ENCODE peak calls at places on chromosomes 16 and 17, in nine cellular contexts. One of them, this sample, is unnamed.
A peak's percentile ranks its signal among the peaks of the same experiment; 100 is the strongest.

GRCh38 chr17:43608313-43608712 is 53.4 kb downstream of the MEOX1 start:
- DNase-seq in 8988T: no peak
- DNase-seq in SHP77: no peak
- DNase-seq in activated effector memory CD4-positive, alpha-beta T cell treated with Interleukin-2 at 50 U/mL for 16 hours: no peak
- DNase-seq in stimulated activated CD4-positive, alpha-beta T cell treated with anti-CD3 and anti-CD28 coated beads, Interleukin-4, amount 100 ng/mL, for 4 hours: peak; percentile 5
- DNase-seq in pancreas: no peak
- DNase-seq in cardiac fibroblast: peak; percentile 65
- DNase-seq in NCI-H69: no peak
- DNase-seq in hippocampal formation: no peak
- DNase-seq in this sample: no peak

GRCh38 chr16:67944690-67945391 is 921 bp upstream of the LCAT start:
- DNase-seq in 8988T: no peak
- DNase-seq in SHP77: no peak
- DNase-seq in activated effector memory CD4-positive, alpha-beta T cell treated with Interleukin-2 at 50 U/mL for 16 hours: no peak
- DNase-seq in stimulated activated CD4-positive, alpha-beta T cell treated with anti-CD3 and anti-CD28 coated beads, Interleukin-4, amount 100 ng/mL, for 4 hours: no peak
- DNase-seq in pancreas: no peak
- DNase-seq in cardiac fibroblast: no peak
- DNase-seq in NCI-H69: no peak
- DNase-seq in hippocampal formation: no peak
- DNase-seq in this sample: no peak

GRCh38 chr17:74780443-74781238 is 4.5 kb upstream of the NAT9 start:
- DNase-seq in 8988T: peak; percentile 74
- DNase-seq in SHP77: peak; percentile 66
- DNase-seq in activated effector memory CD4-positive, alpha-beta T cell treated with Interleukin-2 at 50 U/mL for 16 hours: no peak
- DNase-seq in stimulated activated CD4-positive, alpha-beta T cell treated with anti-CD3 and anti-CD28 coated beads, Interleukin-4, amount 100 ng/mL, for 4 hours: no peak
- DNase-seq in pancreas: no peak
- DNase-seq in cardiac fibroblast: no peak
- DNase-seq in NCI-H69: no peak
- DNase-seq in hippocampal formation: no peak
- DNase-seq in this sample: peak; percentile 82

GRCh38 chr16:89565506-89566372 is 5.3 kb downstream of the RPL13 start:
- DNase-seq in 8988T: peak; percentile 93
- DNase-seq in SHP77: peak; percentile 30
- DNase-seq in activated effector memory CD4-positive, alpha-beta T cell treated with Interleukin-2 at 50 U/mL for 16 hours: peak; percentile 28
- DNase-seq in stimulated activated CD4-positive, alpha-beta T cell treated with anti-CD3 and anti-CD28 coated beads, Interleukin-4, amount 100 ng/mL, for 4 hours: peak; percentile 27
- DNase-seq in pancreas: peak; percentile 76
- DNase-seq in cardiac fibroblast: peak; percentile 53
- DNase-seq in NCI-H69: peak; percentile 60
- DNase-seq in hippocampal formation: no peak
- DNase-seq in this sample: no peak

GRCh38 chr17:65198653-65199382 is 61.6 kb downstream of the RGS9 start:
- DNase-seq in 8988T: no peak
- DNase-seq in SHP77: peak; percentile 23
- DNase-seq in activated effector memory CD4-positive, alpha-beta T cell treated with Interleukin-2 at 50 U/mL for 16 hours: no peak
- DNase-seq in stimulated activated CD4-positive, alpha-beta T cell treated with anti-CD3 and anti-CD28 coated beads, Interleukin-4, amount 100 ng/mL, for 4 hours: no peak
- DNase-seq in pancreas: peak; percentile 22
- DNase-seq in cardiac fibroblast: peak; percentile 78
- DNase-seq in NCI-H69: peak; percentile 82
- DNase-seq in hippocampal formation: peak; percentile 82
- DNase-seq in this sample: peak; percentile 61

GRCh38 chr16:89473791-89474414 is 16.5 kb downstream of the ANKRD11 start:
- DNase-seq in 8988T: no peak
- DNase-seq in SHP77: no peak
- DNase-seq in activated effector memory CD4-positive, alpha-beta T cell treated with Interleukin-2 at 50 U/mL for 16 hours: no peak
- DNase-seq in stimulated activated CD4-positive, alpha-beta T cell treated with anti-CD3 and anti-CD28 coated beads, Interleukin-4, amount 100 ng/mL, for 4 hours: no peak
- DNase-seq in pancreas: no peak
- DNase-seq in cardiac fibroblast: peak; percentile 83
- DNase-seq in NCI-H69: no peak
- DNase-seq in hippocampal formation: no peak
- DNase-seq in this sample: no peak

GRCh38 chr16:25256821-25257503 is 683 bp downstream of the ZKSCAN2 start:
- DNase-seq in 8988T: peak; percentile 16
- DNase-seq in SHP77: peak; percentile 71
- DNase-seq in activated effector memory CD4-positive, alpha-beta T cell treated with Interleukin-2 at 50 U/mL for 16 hours: no peak
- DNase-seq in stimulated activated CD4-positive, alpha-beta T cell treated with anti-CD3 and anti-CD28 coated beads, Interleukin-4, amount 100 ng/mL, for 4 hours: no peak
- DNase-seq in pancreas: no peak
- DNase-seq in cardiac fibroblast: peak; percentile 27
- DNase-seq in NCI-H69: peak; percentile 66
- DNase-seq in hippocampal formation: no peak
- DNase-seq in this sample: no peak

GRCh38 chr16:70661534-70661917 is 15.2 kb downstream of the IL34 start:
- DNase-seq in 8988T: no peak
- DNase-seq in SHP77: no peak
- DNase-seq in activated effector memory CD4-positive, alpha-beta T cell treated with Interleukin-2 at 50 U/mL for 16 hours: no peak
- DNase-seq in stimulated activated CD4-positive, alpha-beta T cell treated with anti-CD3 and anti-CD28 coated beads, Interleukin-4, amount 100 ng/mL, for 4 hours: no peak
- DNase-seq in pancreas: no peak
- DNase-seq in cardiac fibroblast: no peak
- DNase-seq in NCI-H69: no peak
- DNase-seq in hippocampal formation: no peak
- DNase-seq in this sample: no peak

GRCh38 chr17:41308251-41308917 is 725 bp downstream of the KRTAP16-1 start:
- DNase-seq in 8988T: no peak
- DNase-seq in SHP77: peak; percentile 2
- DNase-seq in activated effector memory CD4-positive, alpha-beta T cell treated with Interleukin-2 at 50 U/mL for 16 hours: peak; percentile 84
- DNase-seq in stimulated activated CD4-positive, alpha-beta T cell treated with anti-CD3 and anti-CD28 coated beads, Interleukin-4, amount 100 ng/mL, for 4 hours: peak; percentile 63
- DNase-seq in pancreas: peak; percentile 21
- DNase-seq in cardiac fibroblast: no peak
- DNase-seq in NCI-H69: peak; percentile 61
- DNase-seq in hippocampal formation: no peak
- DNase-seq in this sample: peak; percentile 11

GRCh38 chr17:38730526-38731379 is 612 bp downstream of the CISD3 start:
- DNase-seq in 8988T: no peak
- DNase-seq in SHP77: peak; percentile 71
- DNase-seq in activated effector memory CD4-positive, alpha-beta T cell treated with Interleukin-2 at 50 U/mL for 16 hours: no peak
- DNase-seq in stimulated activated CD4-positive, alpha-beta T cell treated with anti-CD3 and anti-CD28 coated beads, Interleukin-4, amount 100 ng/mL, for 4 hours: no peak
- DNase-seq in pancreas: peak; percentile 88
- DNase-seq in cardiac fibroblast: peak; percentile 71
- DNase-seq in NCI-H69: peak; percentile 85
- DNase-seq in hippocampal formation: no peak
- DNase-seq in this sample: no peak

GRCh38 chr17:16652847-16653366 is 743 bp downstream of the ZNF624 start:
- DNase-seq in 8988T: no peak
- DNase-seq in SHP77: peak; percentile 77
- DNase-seq in activated effector memory CD4-positive, alpha-beta T cell treated with Interleukin-2 at 50 U/mL for 16 hours: no peak
- DNase-seq in stimulated activated CD4-positive, alpha-beta T cell treated with anti-CD3 and anti-CD28 coated beads, Interleukin-4, amount 100 ng/mL, for 4 hours: no peak
- DNase-seq in pancreas: no peak
- DNase-seq in cardiac fibroblast: peak; percentile 18
- DNase-seq in NCI-H69: no peak
- DNase-seq in hippocampal formation: peak; percentile 20
- DNase-seq in this sample: peak; percentile 18

GRCh38 chr16:11835891-11836652 is 15.3 kb downstream of the RSL1D1 start:
- DNase-seq in 8988T: no peak
- DNase-seq in SHP77: no peak
- DNase-seq in activated effector memory CD4-positive, alpha-beta T cell treated with Interleukin-2 at 50 U/mL for 16 hours: no peak
- DNase-seq in stimulated activated CD4-positive, alpha-beta T cell treated with anti-CD3 and anti-CD28 coated beads, Interleukin-4, amount 100 ng/mL, for 4 hours: no peak
- DNase-seq in pancreas: no peak
- DNase-seq in cardiac fibroblast: peak; percentile 69
- DNase-seq in NCI-H69: peak; percentile 91
- DNase-seq in hippocampal formation: no peak
- DNase-seq in this sample: no peak

GRCh38 chr16:89365044-89365467 is 125.3 kb downstream of the ANKRD11 start:
- DNase-seq in 8988T: no peak
- DNase-seq in SHP77: no peak
- DNase-seq in activated effector memory CD4-positive, alpha-beta T cell treated with Interleukin-2 at 50 U/mL for 16 hours: no peak
- DNase-seq in stimulated activated CD4-positive, alpha-beta T cell treated with anti-CD3 and anti-CD28 coated beads, Interleukin-4, amount 100 ng/mL, for 4 hours: no peak
- DNase-seq in pancreas: no peak
- DNase-seq in cardiac fibroblast: peak; percentile 91
- DNase-seq in NCI-H69: no peak
- DNase-seq in hippocampal formation: no peak
- DNase-seq in this sample: no peak

GRCh38 chr17:73594025-73594424 is 50.2 kb downstream of the SDK2 start:
- DNase-seq in 8988T: no peak
- DNase-seq in SHP77: no peak
- DNase-seq in activated effector memory CD4-positive, alpha-beta T cell treated with Interleukin-2 at 50 U/mL for 16 hours: no peak
- DNase-seq in stimulated activated CD4-positive, alpha-beta T cell treated with anti-CD3 and anti-CD28 coated beads, Interleukin-4, amount 100 ng/mL, for 4 hours: no peak
- DNase-seq in pancreas: no peak
- DNase-seq in cardiac fibroblast: no peak
- DNase-seq in NCI-H69: no peak
- DNase-seq in hippocampal formation: no peak
- DNase-seq in this sample: no peak

GRCh38 chr17:27990979-27991378 is 51.5 kb upstream of the NLK start:
- DNase-seq in 8988T: no peak
- DNase-seq in SHP77: no peak
- DNase-seq in activated effector memory CD4-positive, alpha-beta T cell treated with Interleukin-2 at 50 U/mL for 16 hours: no peak
- DNase-seq in stimulated activated CD4-positive, alpha-beta T cell treated with anti-CD3 and anti-CD28 coated beads, Interleukin-4, amount 100 ng/mL, for 4 hours: no peak
- DNase-seq in pancreas: no peak
- DNase-seq in cardiac fibroblast: no peak
- DNase-seq in NCI-H69: no peak
- DNase-seq in hippocampal formation: no peak
- DNase-seq in this sample: no peak

GRCh38 chr17:79650861-79651260 is 40.0 kb upstream of the RBFOX3 start:
- DNase-seq in 8988T: no peak
- DNase-seq in SHP77: no peak
- DNase-seq in activated effector memory CD4-positive, alpha-beta T cell treated with Interleukin-2 at 50 U/mL for 16 hours: no peak
- DNase-seq in stimulated activated CD4-positive, alpha-beta T cell treated with anti-CD3 and anti-CD28 coated beads, Interleukin-4, amount 100 ng/mL, for 4 hours: no peak
- DNase-seq in pancreas: no peak
- DNase-seq in cardiac fibroblast: no peak
- DNase-seq in NCI-H69: no peak
- DNase-seq in hippocampal formation: no peak
- DNase-seq in this sample: no peak

GRCh38 chr17:54864636-54865420 is 35.8 kb upstream of the TOM1L1 start:
- DNase-seq in 8988T: no peak
- DNase-seq in SHP77: no peak
- DNase-seq in activated effector memory CD4-positive, alpha-beta T cell treated with Interleukin-2 at 50 U/mL for 16 hours: no peak
- DNase-seq in stimulated activated CD4-positive, alpha-beta T cell treated with anti-CD3 and anti-CD28 coated beads, Interleukin-4, amount 100 ng/mL, for 4 hours: no peak
- DNase-seq in pancreas: no peak
- DNase-seq in cardiac fibroblast: no peak
- DNase-seq in NCI-H69: no peak
- DNase-seq in hippocampal formation: no peak
- DNase-seq in this sample: no peak

GRCh38 chr17:47242648-47243047 is 11.0 kb upstream of the ITGB3 start:
- DNase-seq in 8988T: no peak
- DNase-seq in SHP77: no peak
- DNase-seq in activated effector memory CD4-positive, alpha-beta T cell treated with Interleukin-2 at 50 U/mL for 16 hours: no peak
- DNase-seq in stimulated activated CD4-positive, alpha-beta T cell treated with anti-CD3 and anti-CD28 coated beads, Interleukin-4, amount 100 ng/mL, for 4 hours: no peak
- DNase-seq in pancreas: no peak
- DNase-seq in cardiac fibroblast: no peak
- DNase-seq in NCI-H69: no peak
- DNase-seq in hippocampal formation: no peak
- DNase-seq in this sample: no peak

GRCh38 chr16:29820730-29821662 is 734 bp downstream of the MVP start:
- DNase-seq in 8988T: no peak
- DNase-seq in SHP77: no peak
- DNase-seq in activated effector memory CD4-positive, alpha-beta T cell treated with Interleukin-2 at 50 U/mL for 16 hours: peak; percentile 24
- DNase-seq in stimulated activated CD4-positive, alpha-beta T cell treated with anti-CD3 and anti-CD28 coated beads, Interleukin-4, amount 100 ng/mL, for 4 hours: no peak
- DNase-seq in pancreas: peak; percentile 73
- DNase-seq in cardiac fibroblast: peak; percentile 45
- DNase-seq in NCI-H69: peak; percentile 54
- DNase-seq in hippocampal formation: no peak
- DNase-seq in this sample: no peak

GRCh38 chr17:79029327-79030009 is 5.5 kb downstream of the C1QTNF1 start:
- DNase-seq in 8988T: no peak
- DNase-seq in SHP77: no peak
- DNase-seq in activated effector memory CD4-positive, alpha-beta T cell treated with Interleukin-2 at 50 U/mL for 16 hours: no peak
- DNase-seq in stimulated activated CD4-positive, alpha-beta T cell treated with anti-CD3 and anti-CD28 coated beads, Interleukin-4, amount 100 ng/mL, for 4 hours: no peak
- DNase-seq in pancreas: no peak
- DNase-seq in cardiac fibroblast: no peak
- DNase-seq in NCI-H69: no peak
- DNase-seq in hippocampal formation: no peak
- DNase-seq in this sample: no peak

GRCh38 chr16:31513126-31513525 is 4.9 kb upstream of the RUSF1 start:
- DNase-seq in 8988T: no peak
- DNase-seq in SHP77: no peak
- DNase-seq in activated effector memory CD4-positive, alpha-beta T cell treated with Interleukin-2 at 50 U/mL for 16 hours: no peak
- DNase-seq in stimulated activated CD4-positive, alpha-beta T cell treated with anti-CD3 and anti-CD28 coated beads, Interleukin-4, amount 100 ng/mL, for 4 hours: no peak
- DNase-seq in pancreas: no peak
- DNase-seq in cardiac fibroblast: peak; percentile 66
- DNase-seq in NCI-H69: no peak
- DNase-seq in hippocampal formation: no peak
- DNase-seq in this sample: no peak

GRCh38 chr17:51164911-51165679 is 1.1 kb upstream of the NME2 start:
- DNase-seq in 8988T: no peak
- DNase-seq in SHP77: peak; percentile 40
- DNase-seq in activated effector memory CD4-positive, alpha-beta T cell treated with Interleukin-2 at 50 U/mL for 16 hours: no peak
- DNase-seq in stimulated activated CD4-positive, alpha-beta T cell treated with anti-CD3 and anti-CD28 coated beads, Interleukin-4, amount 100 ng/mL, for 4 hours: no peak
- DNase-seq in pancreas: peak; percentile 42
- DNase-seq in cardiac fibroblast: no peak
- DNase-seq in NCI-H69: peak; percentile 51
- DNase-seq in hippocampal formation: no peak
- DNase-seq in this sample: no peak